ENCODE peak calls at places on chromosomes 7 and 10, in six cellular contexts. O, L, P, T, M and C are unnamed samples.

GRCh38 chr10:124601431-124602120 is 140.0 kb downstream of the LHPP start:
- DNase-seq in O (no peak), L (no peak), P (no peak), T (no peak), M (no peak), C (no peak)

GRCh38 chr7:142319970-142320369 is 62.1 kb upstream of the PRSS58 start:
- DNase-seq in O (peak; percentile 19), L (no peak), P (peak; percentile 22), T (no peak), M (no peak), C (no peak)

GRCh38 chr10:36479073-36479472 is 646.3 kb upstream of the ANKRD30A start:
- DNase-seq in O (no peak), L (no peak), P (no peak), T (no peak), M (no peak), C (no peak)

GRCh38 chr7:110421490-110422241 is 669.3 kb upstream of the LRRN3 start:
- DNase-seq in O (no peak), L (no peak), P (no peak), T (no peak), M (no peak), C (no peak)

GRCh38 chr10:2658780-2659179 is 408.6 kb upstream of the PFKP start:
- DNase-seq in O (no peak), L (no peak), P (no peak), T (no peak), M (no peak), C (no peak)

GRCh38 chr10:85601526-85601925 is 765.1 kb downstream of the GRID1 start:
- DNase-seq in O (no peak), L (no peak), P (no peak), T (no peak), M (peak; percentile 31), C (no peak)

GRCh38 chr10:100403734-100404133 is 56.7 kb downstream of the SCD start:
- DNase-seq in O (no peak), L (no peak), P (no peak), T (no peak), M (no peak), C (no peak)

GRCh38 chr10:71382028-71382427 is 14.7 kb upstream of the CDH23 start:
- DNase-seq in O (no peak), L (no peak), P (no peak), T (no peak), M (no peak), C (no peak)

GRCh38 chr10:100934084-100934659 is 21.4 kb downstream of the SLF2 start:
- DNase-seq in O (peak; percentile 25), L (no peak), P (no peak), T (no peak), M (no peak), C (no peak)

GRCh38 chr7:143325215-143325614 is 9.3 kb downstream of the CLCN1 start:
- DNase-seq in O (no peak), L (no peak), P (no peak), T (no peak), M (no peak), C (peak; percentile 68)

GRCh38 chr10:101219946-101220451 is 9.3 kb downstream of the LBX1 start:
- DNase-seq in O (no peak), L (no peak), P (no peak), T (no peak), M (no peak), C (no peak)

GRCh38 chr7:102834999-102835398 is 77.8 kb upstream of the LRRC17 start:
- DNase-seq in O (peak; percentile 92), L (no peak), P (no peak), T (no peak), M (no peak), C (peak; percentile 85)

GRCh38 chr7:102891693-102892261 is 21.0 kb upstream of the LRRC17 start:
- DNase-seq in O (peak; percentile 80), L (peak; percentile 29), P (no peak), T (peak; percentile 77), M (no peak), C (peak; percentile 91)

GRCh38 chr10:133123050-133123745 is 35.5 kb downstream of the ADGRA1 start:
- DNase-seq in O (no peak), L (no peak), P (no peak), T (no peak), M (no peak), C (no peak)

GRCh38 chr7:542935-543789 is 23.5 kb upstream of the PDGFA start:
- DNase-seq in O (peak; percentile 76), L (no peak), P (no peak), T (no peak), M (no peak), C (peak; percentile 97)

GRCh38 chr7:43879477-43879876 is 10.2 kb upstream of the MRPS24 start:
- DNase-seq in O (peak; percentile 71), L (no peak), P (no peak), T (no peak), M (no peak), C (peak; percentile 91)

GRCh38 chr10:70762441-70763177 is 22.6 kb downstream of the TBATA start:
- DNase-seq in O (no peak), L (no peak), P (no peak), T (peak; percentile 37), M (no peak), C (no peak)

GRCh38 chr10:25808372-25808771 is 125.7 kb upstream of the MYO3A start:
- DNase-seq in O (peak; percentile 1), L (no peak), P (no peak), T (no peak), M (no peak), C (no peak)

GRCh38 chr7:48097511-48098231 is 8.6 kb downstream of the UPP1 start:
- DNase-seq in O (no peak), L (no peak), P (peak; percentile 47), T (no peak), M (no peak), C (peak; percentile 34)
- H3K4me3 ChIP-seq in O (no peak overlapping the region), L (no peak overlapping the region), P (peak overlapping the region; percentile 10), T (no peak overlapping the region), M (peak overlapping the region; percentile 2), C (no peak overlapping the region)

GRCh38 chr7:148987010-148987750 is 41.1 kb downstream of the PDIA4 start:
- DNase-seq in O (peak; percentile 93), L (peak; percentile 72), P (peak; percentile 87), T (peak; percentile 94), M (peak; percentile 81), C (peak; percentile 93)

GRCh38 chr7:148979827-148980226 is 48.5 kb downstream of the PDIA4 start:
- DNase-seq in O (no peak), L (no peak), P (peak; percentile 65), T (no peak), M (no peak), C (no peak)

GRCh38 chr7:148982596-148983219 is 45.6 kb downstream of the PDIA4 start:
- DNase-seq in O (peak; percentile 30), L (no peak), P (no peak), T (no peak), M (no peak), C (peak; percentile 70)

GRCh38 chr7:148986737-148987009 is 41.6 kb downstream of the PDIA4 start:
- DNase-seq in O (no peak), L (no peak), P (no peak), T (no peak), M (no peak), C (no peak)

DNA sequence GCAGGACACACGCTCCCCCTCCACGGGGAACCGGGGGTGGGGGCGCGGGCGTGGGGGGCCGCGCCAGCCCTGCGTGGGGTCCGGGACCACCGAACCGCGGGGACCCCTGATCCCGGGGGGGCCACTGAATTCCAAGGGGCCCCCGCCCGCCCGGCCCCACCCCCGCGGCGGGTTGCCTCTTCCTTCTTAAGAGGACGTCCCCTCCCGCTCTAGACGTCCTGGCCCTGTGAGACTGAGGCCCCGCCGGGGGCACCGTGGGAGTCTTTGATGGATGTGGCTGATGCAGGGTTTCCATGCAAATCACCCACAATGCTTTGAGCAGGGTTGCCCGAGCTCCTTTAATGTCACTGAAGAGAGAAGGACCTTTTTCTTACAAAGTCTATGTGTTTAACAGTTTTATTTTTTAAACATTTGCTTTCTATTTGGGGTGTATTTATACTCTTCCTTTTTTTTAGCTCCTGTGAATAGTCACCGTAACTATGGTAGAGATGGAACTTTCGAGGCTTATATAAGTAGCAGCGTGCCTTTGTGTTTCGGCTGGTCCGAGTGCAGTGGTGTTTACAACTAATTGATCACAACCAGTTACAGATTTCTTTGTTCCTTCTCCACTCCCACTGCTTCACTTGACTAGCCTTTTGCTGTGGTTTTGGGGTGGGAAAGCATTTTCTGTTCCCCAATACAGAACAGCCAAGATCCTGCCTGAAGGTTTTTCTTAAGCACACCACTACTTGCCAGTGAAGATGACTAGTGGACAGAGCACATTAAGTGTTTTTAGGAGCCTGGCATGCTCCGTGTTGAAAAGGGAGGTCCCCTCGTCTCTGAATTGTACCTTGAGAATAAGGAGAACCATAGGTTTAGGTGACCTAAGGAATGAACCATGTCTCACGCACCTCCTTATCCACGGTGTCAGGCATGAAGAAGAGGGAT is 44.8 kb downstream of the PDIA4 start:
- DNase-seq in O (peak; percentile 64), L (no peak), P (peak; percentile 85), T (no peak), M (peak; percentile 83), C (peak; percentile 86)
- H3K4me3 ChIP-seq in O (peak overlapping the region; percentile 64), L (peak overlapping the region; percentile 85), P (peak overlapping the region; percentile 62), T (peak overlapping the region; percentile 72), M (peak overlapping the region; percentile 52), C (peak overlapping the region; percentile 73)

DNA sequence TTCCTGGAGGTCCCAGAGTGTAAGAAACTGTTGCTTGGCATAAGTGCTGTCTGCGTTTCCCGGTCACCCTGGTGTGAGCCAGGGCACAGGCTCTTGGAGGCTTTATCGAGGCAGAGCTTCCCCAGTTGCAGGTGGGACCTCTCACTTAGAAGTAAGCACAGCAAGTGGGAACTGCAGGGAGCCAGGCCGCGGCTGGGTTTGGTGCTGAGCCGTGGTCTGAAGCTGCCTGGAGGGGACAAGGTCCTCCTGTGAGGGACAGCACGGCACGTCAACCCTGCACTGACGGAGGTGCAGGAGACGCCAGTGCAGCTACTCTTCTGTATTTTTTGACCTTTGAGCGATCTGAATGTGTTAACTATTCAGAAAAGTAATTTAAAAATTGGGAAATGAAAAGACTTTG is 55.8 kb upstream of the PFKFB3 start:
- DNase-seq in O (no peak), L (no peak), P (no peak), T (no peak), M (no peak), C (no peak)
- H3K4me3 ChIP-seq in O (no peak overlapping the region), L (no peak overlapping the region), P (no peak overlapping the region), T (no peak overlapping the region), M (no peak overlapping the region), C (no peak overlapping the region)

GRCh38 chr10:119477444-119477843 is 65.1 kb downstream of the RGS10 start:
- DNase-seq in O (no peak), L (no peak), P (no peak), T (no peak), M (no peak), C (no peak)

GRCh38 chr10:119478111-119479047 is 64.1 kb downstream of the RGS10 start:
- DNase-seq in O (no peak), L (no peak), P (peak; percentile 34), T (no peak), M (peak; percentile 63), C (no peak)

GRCh38 chr10:119480667-119481066 is 61.9 kb downstream of the RGS10 start:
- DNase-seq in O (peak; percentile 35), L (no peak), P (no peak), T (peak; percentile 78), M (no peak), C (no peak)

GRCh38 chr10:119479048-119479394 is 63.5 kb downstream of the RGS10 start:
- DNase-seq in O (no peak), L (no peak), P (no peak), T (peak; percentile 86), M (no peak), C (peak; percentile 40)

DNA sequence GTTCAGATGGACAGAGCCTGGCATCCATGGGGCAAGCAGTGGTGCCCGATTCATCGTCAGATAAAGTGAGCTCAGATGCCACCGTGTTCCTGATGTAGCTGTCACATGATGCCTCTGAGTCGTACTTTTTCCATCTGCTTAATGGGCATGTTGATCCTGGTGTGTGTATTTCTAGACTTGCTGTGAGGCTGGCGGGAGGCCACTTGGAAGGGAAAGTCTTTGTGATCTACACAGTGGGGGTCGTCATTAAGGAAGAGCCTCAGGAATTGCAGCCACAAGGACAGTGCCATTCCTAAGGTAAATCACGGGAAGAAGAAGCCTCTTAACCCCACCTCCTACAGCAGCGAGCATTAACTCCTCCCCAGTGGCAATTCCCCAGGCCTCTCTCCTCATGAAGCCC is 63.0 kb downstream of the RGS10 start:
- DNase-seq in O (no peak), L (no peak), P (no peak), T (no peak), M (no peak), C (no peak)
- H3K4me3 ChIP-seq in O (no peak overlapping the region), L (no peak overlapping the region), P (no peak overlapping the region), T (peak overlapping the region; percentile 17), M (no peak overlapping the region), C (no peak overlapping the region)